ENCODE peak calls at places on chromosomes 13 and 19, in six cellular contexts. M is mammary epithelial cell, C is tibial nerve, Q is fibroblast of lung, E is GM23338, W is A549. T is an unnamed sample.

GRCh38 chr13:64553411-64554129 is 2676.6 kb downstream of the PCDH9 start:
- DNase-seq in M (peak), C (no peak), Q (peak), E (no peak), W (no peak), T (peak)

GRCh38 chr19:46976845-46977320 is 42.8 kb upstream of the NPAS1 start:
- DNase-seq in M (no peak), C (no peak), Q (peak), E (peak), W (no peak), T (no peak)

GRCh38 chr13:36298535-36299068 is 988 bp upstream of the CCDC169 start:
- DNase-seq in M (no peak), C (no peak), Q (no peak), E (peak), W (no peak), T (no peak)

GRCh38 chr19:30152510-30153291 is 210.7 kb downstream of the URI1 start:
- DNase-seq in M (no peak), C (no peak), Q (no peak), E (no peak), W (no peak), T (no peak)

GRCh38 chr13:95378603-95379002 is 77.4 kb upstream of the ABCC4 start:
- DNase-seq in M (no peak), C (no peak), Q (no peak), E (no peak), W (no peak), T (peak)

GRCh38 chr13:101425156-101425471 is 8.8 kb upstream of the NALCN start:
- DNase-seq in M (no peak), C (no peak), Q (no peak), E (no peak), W (no peak), T (no peak)

GRCh38 chr19:57903298-57904174 is 12.9 kb downstream of the ZNF417 start:
- DNase-seq in M (peak), C (no peak), Q (peak), E (peak), W (peak), T (peak)

GRCh38 chr19:44051654-44052402 is at the start of gene ZNF223:
- DNase-seq in M (peak), C (peak), Q (peak), E (peak), W (peak), T (peak)

GRCh38 chr13:104773775-104774174 is 1707.6 kb upstream of the SLC10A2 start:
- DNase-seq in M (peak), C (no peak), Q (peak), E (peak), W (peak), T (peak)

GRCh38 chr19:2353895-2354592 is 6.0 kb upstream of the TMPRSS9 start:
- DNase-seq in M (no peak), C (no peak), Q (no peak), E (no peak), W (no peak), T (no peak)

GRCh38 chr13:25174304-25174703 is 2.2 kb upstream of the AMER2 start:
- DNase-seq in M (no peak), C (no peak), Q (no peak), E (no peak), W (no peak), T (no peak)

GRCh38 chr19:38737297-38737865 is 6.9 kb downstream of the CAPN12 start:
- DNase-seq in M (peak), C (no peak), Q (no peak), E (no peak), W (no peak), T (no peak)

GRCh38 chr19:46068345-46069258 is 27.8 kb upstream of the IGFL4 start:
- DNase-seq in M (peak), C (no peak), Q (peak), E (no peak), W (peak), T (peak)

GRCh38 chr19:33375760-33376159 is 2.3 kb downstream of the CEBPG start:
- DNase-seq in M (peak), C (no peak), Q (peak), E (no peak), W (no peak), T (peak)

GRCh38 chr19:33673996-33674395 is 52.2 kb downstream of the CHST8 start:
- DNase-seq in M (no peak), C (no peak), Q (no peak), E (no peak), W (no peak), T (no peak)

GRCh38 chr19:15292847-15293582 is 39.3 kb downstream of the BRD4 start:
- DNase-seq in M (no peak), C (no peak), Q (no peak), E (no peak), W (no peak), T (no peak)

GRCh38 chr19:45780448-45781281 is 1.6 kb downstream of the DMPK start:
- DNase-seq in M (no peak), C (no peak), Q (no peak), E (no peak), W (peak), T (no peak)

GRCh38 chr13:44498969-44499368 is 77.2 kb downstream of the TSC22D1 start:
- DNase-seq in M (no peak), C (no peak), Q (no peak), E (no peak), W (no peak), T (no peak)

GRCh38 chr19:40438284-40438683 is 5.9 kb downstream of the SERTAD3 start:
- DNase-seq in M (no peak), C (no peak), Q (no peak), E (no peak), W (no peak), T (no peak)

GRCh38 chr19:4817467-4818277 is 13.8 kb downstream of the TICAM1 start:
- DNase-seq in M (no peak), C (no peak), Q (no peak), E (peak), W (no peak), T (no peak)
- H3K4me3 ChIP-seq in M (no peak), C (no peak), Q (no peak), E (no peak), W (no peak), T (no peak)

GRCh38 chr19:41868989-41869300 is 8.1 kb upstream of the CD79A start:
- DNase-seq in M (no peak), C (no peak), Q (no peak), E (no peak), W (no peak), T (no peak)
- TF ChIP-seq CTCF in M (no peak), C (no peak), Q (no peak), E (no peak), W (no peak), T (no peak)

GRCh38 chr13:79723462-79724116 is 242.6 kb downstream of the NDFIP2 start:
- DNase-seq in M (no peak), C (no peak), Q (no peak), E (no peak), W (no peak), T (no peak)

GRCh38 chr13:79725841-79726240 is 244.9 kb downstream of the NDFIP2 start:
- DNase-seq in M (no peak), C (no peak), Q (no peak), E (no peak), W (no peak), T (no peak)

GRCh38 chr13:79722885-79723445 is 242.0 kb downstream of the NDFIP2 start:
- DNase-seq in M (no peak), C (no peak), Q (peak), E (no peak), W (no peak), T (no peak)

GRCh38 chr13:79724348-79725103 is 243.6 kb downstream of the NDFIP2 start:
- DNase-seq in M (peak), C (no peak), Q (peak), E (no peak), W (peak), T (peak)
- H3K4me3 ChIP-seq in M (no peak), C (no peak), Q (no peak), E (no peak), W (no peak), T (no peak)

GRCh38 chr13:49495783-49496762 is at the start of gene PHF11:
- DNase-seq in M (peak), C (peak), Q (peak), E (peak), W (peak), T (peak)
- TF ChIP-seq CTCF in M (peak), C (no peak), Q (no peak), E (no peak), W (no peak), T (no peak)

GRCh38 chr19:55504252-55504603 is 16.0 kb downstream of the SSC5D start:
- DNase-seq in M (no peak), C (no peak), Q (no peak), E (no peak), W (no peak), T (no peak)
- H3K4me3 ChIP-seq in M (no peak), C (no peak), Q (no peak), E (peak), W (peak), T (no peak)

DNA sequence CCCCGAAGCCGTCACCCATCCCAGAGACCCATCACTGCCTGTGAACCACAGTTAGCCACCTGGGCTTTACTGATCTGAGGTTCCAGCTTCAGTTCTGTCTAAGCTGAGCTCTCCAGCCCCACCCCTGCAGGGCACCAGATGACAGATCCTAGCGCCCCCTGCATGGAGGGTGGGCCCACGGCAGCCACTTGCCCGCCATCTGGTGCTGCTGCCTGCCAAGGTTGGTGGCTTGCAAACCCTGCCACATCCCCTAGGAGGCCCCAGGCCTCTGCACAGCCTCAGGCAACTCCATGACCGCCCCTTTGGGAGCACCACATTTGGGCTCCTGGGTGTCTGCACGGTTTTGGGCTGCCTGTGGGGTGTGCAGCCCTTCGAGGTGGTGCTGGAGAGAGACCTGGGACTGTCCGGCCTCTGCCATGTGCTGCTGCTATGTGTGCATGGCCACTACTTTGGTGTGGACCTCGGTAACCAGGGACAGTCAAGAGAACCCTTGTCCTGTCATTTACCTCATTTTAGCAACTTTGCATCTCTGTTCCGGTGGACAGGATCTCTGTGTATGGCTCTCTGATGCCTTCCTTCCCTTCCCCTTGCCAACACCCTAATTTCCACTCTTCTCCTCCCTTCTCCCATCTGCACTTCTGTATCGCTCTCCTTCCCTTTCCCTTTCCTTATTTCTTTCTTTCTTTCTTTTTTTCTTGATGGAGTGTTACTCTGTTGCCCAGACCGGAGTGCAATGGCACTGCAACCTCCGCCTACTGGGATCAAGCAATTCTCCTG is 17.4 kb upstream of the SDHAF1 start:
- DNase-seq in M (no peak), C (no peak), Q (no peak), E (peak), W (peak), T (no peak)
- TF ChIP-seq CTCF in M (no peak), C (no peak), Q (no peak), E (peak), W (peak), T (no peak)

GRCh38 chr13:20306039-20306438 is 73.9 kb upstream of the GJB6 start:
- DNase-seq in M (no peak), C (no peak), Q (no peak), E (no peak), W (no peak), T (no peak)

GRCh38 chr13:20305587-20305986 is 73.5 kb upstream of the GJB6 start:
- DNase-seq in M (no peak), C (no peak), Q (no peak), E (peak), W (no peak), T (no peak)

GRCh38 chr13:20297181-20297580 is 65.1 kb upstream of the GJB6 start:
- DNase-seq in M (peak), C (no peak), Q (no peak), E (no peak), W (no peak), T (peak)

GRCh38 chr13:20303636-20304035 is 71.5 kb upstream of the GJB6 start:
- DNase-seq in M (peak), C (no peak), Q (peak), E (no peak), W (no peak), T (peak)

DNA sequence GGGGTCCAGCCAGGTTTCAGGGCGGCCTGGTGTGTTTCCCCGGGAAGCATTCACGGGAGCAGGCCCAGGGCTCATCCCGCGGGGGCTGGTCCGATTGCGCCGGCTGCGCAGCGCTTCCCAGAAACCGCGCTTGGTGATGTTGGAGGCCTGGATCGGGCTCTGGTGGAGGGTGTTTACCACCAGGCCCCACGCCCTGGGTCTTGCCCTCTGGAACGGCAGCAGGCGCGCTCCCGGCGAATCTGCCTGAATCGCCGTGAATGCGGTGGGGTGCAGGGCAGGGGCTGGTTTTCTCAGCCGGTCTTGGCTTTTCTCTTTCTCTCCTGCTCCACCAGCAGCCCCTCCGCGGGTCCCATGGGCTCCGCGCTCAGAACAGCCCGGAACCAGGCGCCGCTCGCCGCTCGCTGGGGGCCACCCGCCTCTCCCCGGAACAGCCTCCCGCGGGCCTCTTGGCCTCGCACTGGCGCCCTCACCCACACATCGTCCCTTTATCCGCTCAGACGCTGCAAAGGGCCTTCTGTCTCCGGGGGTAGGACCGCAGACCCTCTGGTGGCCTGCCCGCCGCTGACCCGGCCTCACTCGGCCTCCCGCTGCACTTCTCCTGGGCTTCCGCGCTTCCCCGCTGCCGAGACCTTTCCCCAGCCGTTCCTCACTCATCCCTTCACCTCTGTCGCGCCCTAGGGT is 69.4 kb upstream of the GJB6 start:
- DNase-seq in M (no peak), C (peak), Q (peak), E (peak), W (no peak), T (no peak)
- H3K4me3 ChIP-seq in M (no peak), C (peak), Q (no peak), E (peak), W (no peak), T (no peak)

T was measured in epithelial cell of esophagus.